ENCODE peak calls at places on chromosomes 3 and 15, in seven cellular contexts. N is AG04450, H is keratinocyte, O is NB4, A is HCT116, P is fibroblast of mammary gland, C is upper lobe of right lung. K is an unnamed sample.

GRCh38 chr3:62159693-62160092 is 213.7 kb downstream of the FEZF2 start:
- DNase-seq in A (no peak), O (no peak), N (no peak), C (no peak), H (no peak), P (peak), K (no peak)

GRCh38 chr3:120350431-120350941 is 1.3 kb upstream of the LRRC58 start:
- DNase-seq in A (no peak), H (peak), C (no peak), O (peak), P (peak), N (peak), K (peak)

GRCh38 chr3:82353281-82354171 is 592.1 kb upstream of the GBE1 start:
- DNase-seq in A (no peak), N (no peak), O (no peak), C (no peak), P (no peak), H (no peak), K (no peak)

GRCh38 chr3:170896781-170897180 is 11.7 kb downstream of the EIF5A2 start:
- DNase-seq in A (no peak), O (no peak), P (no peak), N (no peak), H (no peak), C (no peak), K (no peak)

GRCh38 chr3:111968319-111969059 is 10.3 kb upstream of the ABHD10 start:
- DNase-seq in O (no peak), H (no peak), N (no peak), P (no peak), C (no peak), A (no peak), K (no peak)

GRCh38 chr3:16079519-16079918 is 95.0 kb upstream of the GALNT15 start:
- DNase-seq in A (no peak), H (no peak), P (peak), O (no peak), N (no peak), C (no peak), K (no peak)

GRCh38 chr3:191237045-191237882 is 38.2 kb downstream of the OSTN start:
- DNase-seq in C (no peak), H (no peak), A (no peak), N (no peak), O (no peak), P (no peak), K (no peak)

GRCh38 chr3:128875556-128876120 is 3.8 kb upstream of the ACAD9 start:
- DNase-seq in A (no peak), O (peak), H (no peak), P (no peak), C (no peak), N (no peak), K (no peak)

GRCh38 chr3:141403576-141403975 is 35.3 kb downstream of the ZBTB38 start:
- DNase-seq in C (no peak), H (no peak), A (no peak), P (peak), O (no peak), N (no peak), K (no peak)

GRCh38 chr15:59751552-59752413 is 62.7 kb upstream of the BNIP2 start:
- DNase-seq in H (no peak), C (no peak), O (peak), A (peak), N (no peak), P (peak), K (no peak)
- TF ChIP-seq CTCF in H (peak), C (peak), O (peak), A (peak), N (peak), P (peak), K (peak)

GRCh38 chr3:31004025-31004678 is 109.7 kb upstream of the GADL1 start:
- DNase-seq in O (no peak), P (peak), A (no peak), C (no peak), H (peak), N (peak), K (peak)
- H3K4me3 ChIP-seq in O (no peak), P (no peak), A (no peak), C (no peak), H (no peak), N (no peak), K (no peak)

DNA sequence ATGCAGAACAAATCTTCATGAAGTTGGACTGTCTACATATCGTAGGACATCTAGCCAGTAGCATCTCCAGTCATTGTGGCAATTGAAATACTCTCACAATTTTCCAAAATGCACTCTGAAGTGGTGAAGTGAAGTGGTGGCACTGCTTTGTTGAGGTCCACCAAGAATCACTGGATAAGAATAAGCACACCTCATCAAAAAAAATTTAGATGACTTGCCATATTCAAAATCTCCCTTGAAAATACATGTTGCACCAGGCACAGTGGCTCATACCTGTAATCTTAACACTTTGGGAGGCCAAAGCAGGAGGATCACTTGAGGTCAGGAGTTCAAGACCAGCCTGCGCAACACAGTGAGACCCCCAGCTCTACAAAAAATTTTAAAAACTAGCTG is 12.9 kb downstream of the HACD2 start:
- DNase-seq in N (no peak), H (no peak), A (no peak), P (no peak), C (no peak), O (no peak), K (no peak)
- TF ChIP-seq CTCF in N (no peak), H (no peak), A (no peak), P (no peak), C (no peak), O (no peak), K (no peak)

DNA sequence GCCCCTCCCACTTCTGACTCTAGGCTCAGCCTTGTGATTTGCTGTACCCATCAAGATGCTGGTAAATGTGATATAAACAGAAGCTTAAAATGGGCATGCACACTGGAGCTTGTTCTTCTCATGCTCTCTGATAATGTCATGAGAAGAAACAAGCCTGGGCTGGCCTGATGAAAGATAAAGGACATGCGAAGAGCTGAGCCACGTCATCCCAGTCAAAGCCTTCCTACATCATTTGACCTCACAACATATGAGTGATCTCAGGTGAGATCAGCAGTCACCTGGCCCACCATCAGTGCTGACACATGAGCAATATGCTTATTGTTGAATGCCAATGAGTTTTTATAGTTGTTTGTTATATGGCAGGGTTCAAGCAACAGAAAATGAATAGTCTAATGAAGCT is 267.9 kb downstream of the GAP43 start:
- DNase-seq in N (no peak), C (no peak), O (no peak), H (no peak), P (no peak), A (no peak), K (no peak)
- H3K4me3 ChIP-seq in N (no peak), C (no peak), O (no peak), H (no peak), P (no peak), A (no peak), K (no peak)

GRCh38 chr3:136038668-136039067 is 73.1 kb downstream of the PPP2R3A start:
- DNase-seq in N (no peak), A (no peak), P (no peak), C (no peak), O (no peak), H (no peak), K (no peak)

GRCh38 chr3:136044980-136045745 is 79.6 kb downstream of the PPP2R3A start:
- DNase-seq in H (no peak), O (no peak), C (no peak), P (no peak), N (no peak), A (no peak), K (no peak)

GRCh38 chr3:136048068-136048467 is 82.5 kb downstream of the PPP2R3A start:
- DNase-seq in A (no peak), C (no peak), N (no peak), P (no peak), H (no peak), O (no peak), K (no peak)

GRCh38 chr3:136042608-136043221 is 77.2 kb downstream of the PPP2R3A start:
- DNase-seq in O (peak), P (peak), A (peak), C (no peak), N (no peak), H (no peak), K (peak)
- TF ChIP-seq CTCF in O (peak), P (peak), A (peak), C (peak), N (peak), H (peak), K (peak)

GRCh38 chr3:160485931-160486330 is 36.3 kb upstream of the TRIM59 start:
- DNase-seq in C (no peak), P (no peak), A (no peak), O (no peak), N (no peak), H (no peak), K (no peak)
- H3K4me3 ChIP-seq in C (peak), P (no peak), A (no peak), O (peak), N (peak), H (no peak), K (no peak)

DNA sequence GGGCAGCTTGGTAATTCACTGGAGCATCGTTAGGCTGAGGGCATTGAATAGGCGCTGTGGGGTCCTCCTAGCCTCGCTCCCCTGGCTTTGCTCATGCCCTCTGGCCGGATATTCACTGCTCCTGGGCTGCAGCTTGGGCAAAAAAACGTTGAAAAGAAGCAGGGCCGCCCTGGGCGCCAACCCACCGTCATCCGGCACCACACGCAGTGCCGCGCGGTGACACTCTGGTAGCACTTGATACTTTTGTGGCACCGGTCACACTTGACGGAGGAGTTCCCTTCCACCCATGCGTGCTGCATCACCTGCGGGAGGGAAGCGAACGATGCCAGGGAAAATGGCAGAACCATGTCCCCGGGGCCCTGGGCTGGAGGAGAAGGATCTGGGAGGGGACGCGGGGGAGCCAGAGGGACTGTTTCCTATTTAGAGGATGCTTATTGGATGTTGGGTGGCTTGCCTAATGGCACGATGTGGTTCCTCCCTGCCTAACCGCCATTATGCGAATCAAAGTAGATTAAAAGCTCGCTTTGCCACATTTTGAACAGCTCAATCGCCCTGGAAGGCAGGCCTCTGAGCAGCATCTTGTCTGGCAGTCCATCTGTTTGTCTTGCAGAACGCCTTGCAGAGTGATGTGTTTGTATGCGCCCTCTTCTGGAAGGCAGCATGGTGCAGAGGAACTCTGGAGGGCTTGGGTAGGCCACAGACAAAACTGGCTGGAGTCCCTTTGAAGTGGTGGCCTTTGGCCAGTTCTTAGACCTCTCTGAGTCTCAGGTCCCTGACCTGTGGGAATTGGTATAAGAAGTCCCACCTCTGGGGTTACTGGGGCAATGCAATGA is 93.2 kb downstream of the DGKG start:
- DNase-seq in O (peak), C (no peak), A (no peak), N (no peak), H (no peak), P (peak), K (peak)
- TF ChIP-seq CTCF in O (peak), C (peak), A (peak), N (peak), H (peak), P (peak), K (peak)

DNA sequence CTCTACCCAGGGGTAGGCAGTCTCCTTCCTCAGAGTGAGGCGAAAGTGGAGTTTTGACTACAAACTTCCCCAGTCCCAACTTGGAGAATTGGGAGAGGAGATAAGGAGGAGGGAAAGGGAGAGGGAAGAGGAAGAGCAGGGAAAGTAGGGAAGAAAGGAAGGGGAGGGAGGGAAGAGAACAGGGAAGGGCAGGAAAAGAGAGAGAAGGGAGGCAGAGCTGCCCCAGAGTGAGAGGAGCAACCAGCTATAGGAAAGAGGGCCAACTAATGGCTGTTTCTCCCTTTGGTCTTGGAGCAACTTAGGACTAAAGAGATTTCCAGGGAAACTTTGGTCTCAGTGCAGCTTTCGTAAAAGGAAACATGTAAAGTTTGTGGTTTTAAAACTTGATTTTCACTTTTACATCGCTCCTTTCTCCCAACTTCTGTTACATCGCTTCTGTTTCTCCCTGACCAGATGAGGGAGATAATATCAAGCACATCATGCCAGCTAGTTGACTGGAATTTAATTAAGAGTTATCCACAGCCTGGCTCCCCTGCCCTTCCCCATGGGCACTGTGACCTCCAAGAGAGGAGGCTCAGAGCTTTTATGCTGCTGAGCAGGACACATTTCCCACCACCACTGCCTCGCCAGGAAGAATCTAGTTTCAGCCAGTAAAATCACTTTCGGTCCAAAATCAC is 1.4 kb downstream of the CA12 start:
- DNase-seq in H (no peak), O (no peak), N (no peak), P (no peak), C (no peak), A (no peak), K (no peak)
- H3K4me3 ChIP-seq in H (peak), O (no peak), N (peak), P (peak), C (no peak), A (no peak), K (peak)

GRCh38 chr3:117455782-117456181 is 746.2 kb downstream of the TUSC7 start:
- DNase-seq in O (no peak), P (no peak), C (no peak), A (no peak), N (no peak), H (no peak), K (no peak)

GRCh38 chr3:117454928-117455327 is 745.3 kb downstream of the TUSC7 start:
- DNase-seq in H (no peak), O (no peak), N (no peak), C (no peak), A (no peak), P (no peak), K (no peak)

GRCh38 chr3:117454236-117454635 is 744.7 kb downstream of the TUSC7 start:
- DNase-seq in O (no peak), A (no peak), H (no peak), P (no peak), N (no peak), C (no peak), K (no peak)
- TF ChIP-seq CTCF in O (no peak), A (no peak), H (no peak), P (peak), N (no peak), C (no peak), K (no peak)